ENCODE peak calls at places on chromosomes 3 and 15, in six cellular contexts. T is amygdala, W is Calu3, Q is Caco-2, U is NCI-H1417, C is ACHN. S is an unnamed sample.

GRCh38 chr3:195133462-195133861 is 137.5 kb downstream of the XXYLT1 start:
- DNase-seq in T (peak; percentile 22), W (no peak), Q (no peak), U (peak; percentile 68), C (no peak), S (no peak)

GRCh38 chr3:40299721-40300335 is 9.7 kb upstream of the EIF1B start:
- DNase-seq in T (no peak), W (no peak), Q (no peak), U (no peak), C (peak; percentile 4), S (no peak)

GRCh38 chr3:146895026-146895749 is 290.0 kb upstream of the PLSCR5 start:
- DNase-seq in T (no peak), W (no peak), Q (no peak), U (no peak), C (no peak), S (no peak)

GRCh38 chr15:68821898-68822380 is 1.2 kb upstream of the ANP32A start:
- DNase-seq in T (no peak), W (peak; percentile 22), Q (peak; percentile 39), U (no peak), C (peak; percentile 42), S (no peak)

GRCh38 chr3:195196266-195196665 is 74.7 kb downstream of the XXYLT1 start:
- DNase-seq in T (no peak), W (no peak), Q (no peak), U (no peak), C (no peak), S (no peak)

GRCh38 chr15:99268431-99268830 is 17.1 kb downstream of the LRRC28 start:
- DNase-seq in T (no peak), W (no peak), Q (no peak), U (no peak), C (no peak), S (no peak)

GRCh38 chr15:70213779-70214178 is 116.1 kb upstream of the TLE3 start:
- DNase-seq in T (no peak), W (no peak), Q (no peak), U (no peak), C (no peak), S (no peak)

GRCh38 chr3:152405915-152406802 is 137.4 kb downstream of the MBNL1 start:
- DNase-seq in T (no peak), W (no peak), Q (no peak), U (peak; percentile 46), C (no peak), S (no peak)

GRCh38 chr3:168951368-168951767 is 712.1 kb downstream of the MECOM start:
- DNase-seq in T (no peak), W (peak; percentile 76), Q (no peak), U (no peak), C (no peak), S (no peak)

GRCh38 chr3:31103623-31104180 is 209.2 kb upstream of the GADL1 start:
- DNase-seq in T (no peak), W (no peak), Q (no peak), U (no peak), C (no peak), S (no peak)

GRCh38 chr3:101635954-101636798 is 40.8 kb downstream of the ZBTB11 start:
- DNase-seq in T (no peak), W (peak; percentile 64), Q (peak; percentile 72), U (no peak), C (peak; percentile 56), S (peak; percentile 48)

GRCh38 chr3:38001456-38002081 is 11.0 kb downstream of the VILL start:
- DNase-seq in T (no peak), W (peak; percentile 53), Q (peak; percentile 74), U (no peak), C (no peak), S (no peak)

GRCh38 chr3:69306239-69307185 is 79.4 kb downstream of the FRMD4B start:
- DNase-seq in T (peak; percentile 38), W (peak; percentile 70), Q (peak; percentile 77), U (peak; percentile 52), C (peak; percentile 71), S (peak; percentile 64)

GRCh38 chr3:8552223-8552762 is 50.7 kb downstream of the LMCD1 start:
- DNase-seq in T (no peak), W (no peak), Q (no peak), U (no peak), C (no peak), S (no peak)